ENCODE peak calls at places on chromosomes 16 and 17, in four cellular contexts. D is HCT116, F is SK-N-MC, P is suprapubic skin. N is an unnamed sample.
A peak's percentile ranks its signal among the peaks of the same experiment; 100 is the strongest.

GRCh38 chr16:53504161-53504663 is 1.2 kb upstream of the AKTIP start:
- DNase-seq in D (no peak), F (no peak), P (no peak), N (peak; percentile 81)

GRCh38 chr16:84252214-84252613 is 12.4 kb upstream of the KCNG4 start:
- DNase-seq in D (no peak), F (no peak), P (no peak), N (no peak)

GRCh38 chr17:71632328-71632727 is 488.5 kb upstream of the SOX9 start:
- DNase-seq in D (peak; percentile 92), F (no peak), P (no peak), N (no peak)

GRCh38 chr17:47702391-47702995 is 8.5 kb downstream of the TBKBP1 start:
- DNase-seq in D (no peak), F (no peak), P (no peak), N (no peak)

GRCh38 chr17:7254511-7254910 is 2.5 kb downstream of the ELP5 start:
- DNase-seq in D (no peak), F (no peak), P (no peak), N (no peak)

GRCh38 chr17:57368637-57369336 is 112.5 kb downstream of the MSI2 start:
- DNase-seq in D (no peak), F (no peak), P (no peak), N (no peak)

GRCh38 chr17:2929881-2930533 is 133.4 kb downstream of the OR1D5 start:
- DNase-seq in D (peak; percentile 19), F (no peak), P (no peak), N (no peak)

GRCh38 chr16:4116328-4117249 is at the start of gene ADCY9:
- DNase-seq in D (peak; percentile 16), F (no peak), P (no peak), N (peak; percentile 85)

GRCh38 chr17:80845121-80845862 is 146.3 kb upstream of the CHMP6 start:
- DNase-seq in D (no peak), F (no peak), P (no peak), N (no peak)

DNA sequence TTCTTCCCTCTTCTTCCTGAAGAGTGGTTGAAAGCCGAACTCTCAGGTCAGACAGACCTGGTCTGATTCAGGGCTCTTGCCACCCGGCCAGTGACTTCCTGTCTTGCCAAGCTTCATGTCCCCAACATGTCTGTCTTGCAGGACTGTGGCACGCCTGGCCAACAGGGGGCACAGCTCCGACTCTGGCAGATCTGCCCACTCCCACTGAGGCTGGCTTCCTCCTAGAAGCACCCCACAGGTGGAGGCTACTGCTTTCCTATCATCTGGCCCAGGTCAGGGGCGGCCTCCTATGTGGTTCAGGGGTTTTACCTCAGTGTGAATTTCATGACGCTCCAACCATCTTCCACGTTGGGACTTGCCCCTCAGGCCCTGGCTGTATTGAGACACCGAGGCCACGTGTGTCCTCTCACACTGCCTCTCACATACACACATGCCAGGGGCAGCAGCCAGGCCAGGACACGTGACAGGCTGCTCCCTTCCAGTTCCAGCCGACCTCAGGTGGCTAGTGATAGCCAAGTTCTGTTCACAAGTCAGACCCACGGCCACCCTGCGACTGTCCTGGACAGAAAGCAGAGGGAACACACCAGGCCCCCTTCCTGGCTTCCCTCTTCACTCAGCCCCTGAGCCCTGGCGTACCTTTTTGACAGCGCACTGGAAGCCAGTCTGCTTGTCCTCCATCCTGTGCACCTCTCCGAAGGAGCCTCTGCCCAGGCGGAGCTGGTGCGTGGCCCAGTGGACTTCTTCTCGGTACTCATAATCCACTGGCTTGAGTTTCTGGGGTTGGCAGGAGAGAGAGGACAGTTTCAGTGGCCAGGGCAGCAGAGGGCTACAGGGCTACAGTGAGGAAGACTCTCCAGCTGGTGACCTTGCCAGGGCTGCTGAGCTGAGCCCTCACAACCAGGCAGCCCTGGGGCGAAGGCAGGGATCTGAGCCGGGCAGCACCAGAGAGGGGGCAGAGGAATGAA is 22.6 kb upstream of the SPATA32 start:
- DNase-seq in D (no peak), F (no peak), P (peak; percentile 80), N (peak; percentile 85)
- TF ChIP-seq POLR2AphosphoS5 in D (no peak), F (no peak), P (no peak), N (peak; percentile 27)

GRCh38 chr16:2034695-2035430 is 8.2 kb downstream of the NHERF2 start:
- DNase-seq in D (no peak), F (no peak), P (no peak), N (no peak)

GRCh38 chr16:2033057-2033911 is 6.6 kb downstream of the NHERF2 start:
- DNase-seq in D (no peak), F (no peak), P (no peak), N (peak; percentile 92)

GRCh38 chr16:2031081-2031577 is 4.4 kb downstream of the NHERF2 start:
- DNase-seq in D (no peak), F (no peak), P (no peak), N (no peak)

GRCh38 chr16:2030036-2030435 is 3.3 kb downstream of the NHERF2 start:
- DNase-seq in D (no peak), F (no peak), P (no peak), N (no peak)

GRCh38 chr16:2032285-2033056 is 5.8 kb downstream of the NHERF2 start:
- DNase-seq in D (no peak), F (no peak), P (no peak), N (no peak)
- H3K4me3 ChIP-seq in D (no peak overlapping the region), F (no peak overlapping the region), P (peak overlapping the region; percentile 45), N (no peak overlapping the region)

DNA sequence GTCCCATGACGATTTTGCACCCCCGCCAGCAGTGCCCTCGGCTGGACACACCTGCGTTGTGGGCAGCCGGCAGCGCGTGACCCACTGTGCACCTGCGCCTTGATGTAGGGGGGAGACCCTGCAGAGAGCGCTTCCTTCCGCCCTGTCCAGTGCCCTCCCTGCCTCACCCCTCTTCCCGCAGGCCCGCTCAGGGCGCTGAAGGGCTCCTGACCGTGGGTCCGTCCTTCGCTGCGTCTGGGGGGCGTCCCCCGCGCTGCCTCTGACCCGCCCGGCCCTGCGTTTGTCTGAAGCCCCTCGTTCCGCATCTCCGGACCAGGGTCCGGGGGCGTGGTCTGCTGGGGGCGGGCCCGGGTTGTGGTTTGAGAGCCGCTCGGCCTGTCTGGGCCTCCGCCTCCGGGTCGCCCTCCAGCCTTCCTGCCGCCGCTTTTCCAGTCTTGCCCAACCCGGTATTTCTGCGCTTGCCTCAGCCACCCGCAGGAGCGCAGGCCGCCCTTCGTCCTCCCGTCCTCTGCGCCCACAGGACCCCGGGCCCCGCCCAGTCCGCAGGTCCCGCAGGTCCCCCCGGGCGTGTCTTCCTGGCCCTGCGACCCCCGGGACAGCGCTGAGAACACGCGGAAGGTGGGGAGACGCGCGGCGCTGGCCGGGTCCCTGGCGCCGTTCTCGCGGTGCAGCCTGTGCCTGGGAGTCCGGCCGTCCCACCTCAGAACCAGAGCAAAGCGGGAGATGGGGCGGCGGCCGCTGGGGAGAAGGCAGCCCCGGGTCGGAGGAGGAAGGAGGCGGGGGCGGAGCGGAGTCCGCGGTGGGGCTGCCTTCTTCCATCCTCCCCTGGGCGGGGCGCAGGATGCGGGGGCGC is 4.0 kb upstream of the IL17C start:
- DNase-seq in D (no peak), F (no peak), P (no peak), N (no peak)
- H3K27ac ChIP-seq in D (no peak overlapping the region), F (no peak overlapping the region), P (no peak overlapping the region), N (no peak overlapping the region)

DNA sequence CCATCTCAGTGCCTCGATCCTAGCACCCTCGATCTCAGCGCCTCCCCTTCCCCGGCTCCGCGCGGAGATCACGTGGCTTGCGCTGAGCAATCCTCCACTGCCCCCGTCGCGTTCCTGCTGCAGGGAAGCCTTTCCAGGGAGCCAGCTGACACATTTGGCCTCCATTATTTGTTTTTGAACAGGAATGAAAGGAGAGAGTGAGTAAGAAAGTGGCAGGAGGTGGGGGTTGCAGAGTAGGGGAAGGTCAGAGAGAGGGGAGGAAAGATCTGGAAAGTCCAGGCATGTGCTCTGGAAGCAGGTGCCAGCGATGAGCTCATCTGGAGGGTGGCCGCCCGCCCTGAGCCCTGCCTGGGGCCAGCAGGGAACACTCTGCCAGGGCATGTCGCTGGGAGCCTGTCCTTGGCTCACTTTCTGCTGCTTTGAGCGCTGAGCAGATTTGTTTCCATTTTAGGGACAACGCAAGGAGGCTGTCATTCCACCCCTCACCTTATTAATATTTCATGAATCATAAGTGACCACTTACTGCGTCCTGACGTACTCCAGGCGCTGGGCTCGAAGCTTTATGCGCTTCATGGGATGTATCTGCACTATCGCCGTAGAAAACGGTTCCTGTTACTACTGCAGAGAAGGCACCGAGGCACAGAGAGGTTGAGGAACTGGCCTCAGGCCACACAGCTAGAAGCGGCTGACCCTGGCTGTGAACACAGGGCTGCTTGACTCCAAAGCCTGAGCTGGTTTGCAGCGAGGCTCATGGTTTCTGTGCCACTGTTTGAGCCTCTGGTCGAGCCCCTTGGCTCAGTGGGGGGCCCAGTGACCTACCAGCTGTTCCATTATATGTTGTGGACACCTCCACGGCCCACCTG is 283.1 kb downstream of the SEC14L1 start:
- DNase-seq in D (no peak), F (no peak), P (peak; percentile 93), N (peak; percentile 99)
- TF ChIP-seq POLR2AphosphoS5 in D (no peak), F (no peak), P (no peak), N (peak; percentile 95)

DNA sequence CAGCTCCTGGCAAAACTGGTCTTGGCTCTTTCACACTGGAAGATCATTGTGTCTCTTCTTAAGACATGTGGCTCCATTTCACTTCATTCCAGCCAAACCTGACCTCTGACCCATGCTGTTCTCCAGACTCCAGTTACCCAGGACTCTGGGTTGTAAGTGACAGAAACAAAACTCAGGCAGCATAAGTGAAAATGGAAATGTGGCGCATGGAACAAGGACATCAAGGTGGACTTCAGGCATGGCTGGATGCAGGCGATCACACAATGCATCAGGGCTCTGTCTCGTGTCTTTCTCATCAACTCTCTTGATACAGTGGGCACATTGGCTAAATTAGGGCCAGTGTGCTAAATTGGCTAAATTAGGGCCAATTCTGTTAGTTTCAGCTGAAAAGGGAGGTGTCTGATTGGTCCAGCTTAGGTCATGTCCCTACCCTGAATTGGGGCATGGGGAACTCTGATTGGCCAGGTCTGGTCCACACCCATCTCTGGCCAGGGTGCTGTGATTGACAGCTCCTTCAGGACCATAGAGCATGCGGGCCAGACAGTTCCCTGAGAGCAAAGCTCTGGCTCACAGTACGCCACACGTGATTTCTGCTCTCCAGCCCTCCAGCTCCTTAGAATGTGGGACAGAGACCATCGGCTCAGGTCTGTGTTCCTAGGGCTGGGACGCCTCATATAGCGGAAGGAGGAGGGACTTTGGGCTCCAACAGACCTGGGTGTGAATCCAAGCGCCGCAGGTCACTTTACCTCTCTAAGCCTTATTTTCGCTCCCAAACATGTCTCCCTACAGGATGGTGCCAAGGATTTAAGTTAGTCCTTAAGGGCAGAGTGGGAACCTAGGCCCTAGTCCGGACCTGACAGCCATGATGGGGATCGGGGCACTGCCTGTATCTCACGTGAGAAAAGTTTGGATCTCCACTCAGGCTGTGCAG is 17.5 kb downstream of the SOCS1 start:
- DNase-seq in D (no peak), F (no peak), P (no peak), N (no peak)
- H3K4me3 ChIP-seq in D (no peak overlapping the region), F (no peak overlapping the region), P (no peak overlapping the region), N (no peak overlapping the region)